ENCODE peak calls at places on chromosomes 5 and 9, in nine cellular contexts. One of them, this sample, is unnamed.

GRCh38 chr9:37056521-37056920 is 22.5 kb upstream of the PAX5 start:
- DNase-seq in mesothelial cell of epicardium: no peak
- DNase-seq in posterior vena cava: no peak
- DNase-seq in WTC11: no peak
- DNase-seq in NCI-H1417: no peak
- DNase-seq in hippocampal formation: no peak
- DNase-seq in heart left ventricle: no peak
- DNase-seq in stimulated activated CD8-positive, alpha-beta memory T cell treated with anti-CD3 and anti-CD28 coated beads, Interleukin-7, amount 100 ng/mL, for 24 hours: no peak
- DNase-seq in EH: no peak
- DNase-seq in this sample: no peak

GRCh38 chr9:6842584-6842947 is 84.8 kb downstream of the KDM4C start:
- DNase-seq in posterior vena cava: no peak
- DNase-seq in WTC11: no peak
- DNase-seq in stimulated activated CD8-positive, alpha-beta memory T cell treated with anti-CD3 and anti-CD28 coated beads, Interleukin-7, amount 100 ng/mL, for 24 hours: no peak
- DNase-seq in hippocampal formation: no peak
- DNase-seq in mesothelial cell of epicardium: no peak
- DNase-seq in heart left ventricle: no peak
- DNase-seq in EH: peak; percentile 71
- DNase-seq in NCI-H1417: no peak
- DNase-seq in this sample: no peak

GRCh38 chr9:131575946-131576853 is 30.9 kb downstream of the PRRT1B start:
- DNase-seq in mesothelial cell of epicardium: no peak
- DNase-seq in posterior vena cava: peak; percentile 74
- DNase-seq in WTC11: no peak
- DNase-seq in heart left ventricle: no peak
- DNase-seq in hippocampal formation: no peak
- DNase-seq in stimulated activated CD8-positive, alpha-beta memory T cell treated with anti-CD3 and anti-CD28 coated beads, Interleukin-7, amount 100 ng/mL, for 24 hours: no peak
- DNase-seq in NCI-H1417: no peak
- DNase-seq in EH: no peak
- DNase-seq in this sample: no peak

GRCh38 chr9:130872511-130872910 is 24.1 kb downstream of the QRFP start:
- DNase-seq in hippocampal formation: no peak
- DNase-seq in WTC11: no peak
- DNase-seq in mesothelial cell of epicardium: no peak
- DNase-seq in NCI-H1417: no peak
- DNase-seq in heart left ventricle: no peak
- DNase-seq in stimulated activated CD8-positive, alpha-beta memory T cell treated with anti-CD3 and anti-CD28 coated beads, Interleukin-7, amount 100 ng/mL, for 24 hours: no peak
- DNase-seq in EH: no peak
- DNase-seq in posterior vena cava: no peak
- DNase-seq in this sample: no peak

GRCh38 chr5:96083361-96083881 is 121.8 kb upstream of the ELL2 start:
- DNase-seq in hippocampal formation: no peak
- DNase-seq in heart left ventricle: no peak
- DNase-seq in WTC11: no peak
- DNase-seq in posterior vena cava: no peak
- DNase-seq in mesothelial cell of epicardium: no peak
- DNase-seq in stimulated activated CD8-positive, alpha-beta memory T cell treated with anti-CD3 and anti-CD28 coated beads, Interleukin-7, amount 100 ng/mL, for 24 hours: no peak
- DNase-seq in NCI-H1417: no peak
- DNase-seq in EH: peak; percentile 40
- DNase-seq in this sample: no peak

GRCh38 chr5:126961702-126962101 is 68.7 kb downstream of the MARCHF3 start:
- DNase-seq in stimulated activated CD8-positive, alpha-beta memory T cell treated with anti-CD3 and anti-CD28 coated beads, Interleukin-7, amount 100 ng/mL, for 24 hours: no peak
- DNase-seq in hippocampal formation: no peak
- DNase-seq in WTC11: no peak
- DNase-seq in posterior vena cava: no peak
- DNase-seq in EH: peak; percentile 43
- DNase-seq in NCI-H1417: no peak
- DNase-seq in mesothelial cell of epicardium: no peak
- DNase-seq in heart left ventricle: no peak
- DNase-seq in this sample: no peak

GRCh38 chr9:98807811-98808195 is 333 bp downstream of the GALNT12 start:
- DNase-seq in EH: no peak
- DNase-seq in mesothelial cell of epicardium: no peak
- DNase-seq in posterior vena cava: no peak
- DNase-seq in NCI-H1417: no peak
- DNase-seq in WTC11: peak; percentile 26
- DNase-seq in hippocampal formation: no peak
- DNase-seq in stimulated activated CD8-positive, alpha-beta memory T cell treated with anti-CD3 and anti-CD28 coated beads, Interleukin-7, amount 100 ng/mL, for 24 hours: no peak
- DNase-seq in heart left ventricle: no peak
- DNase-seq in this sample: peak; percentile 39

GRCh38 chr5:87368601-87369000 is 44.1 kb downstream of the CCNH start:
- DNase-seq in stimulated activated CD8-positive, alpha-beta memory T cell treated with anti-CD3 and anti-CD28 coated beads, Interleukin-7, amount 100 ng/mL, for 24 hours: no peak
- DNase-seq in NCI-H1417: no peak
- DNase-seq in mesothelial cell of epicardium: no peak
- DNase-seq in posterior vena cava: no peak
- DNase-seq in heart left ventricle: no peak
- DNase-seq in WTC11: no peak
- DNase-seq in EH: no peak
- DNase-seq in hippocampal formation: no peak
- DNase-seq in this sample: no peak

GRCh38 chr5:112293587-112293986 is 125.5 kb downstream of the EPB41L4A start:
- DNase-seq in WTC11: no peak
- DNase-seq in posterior vena cava: no peak
- DNase-seq in mesothelial cell of epicardium: no peak
- DNase-seq in NCI-H1417: no peak
- DNase-seq in heart left ventricle: peak; percentile 15
- DNase-seq in stimulated activated CD8-positive, alpha-beta memory T cell treated with anti-CD3 and anti-CD28 coated beads, Interleukin-7, amount 100 ng/mL, for 24 hours: no peak
- DNase-seq in EH: no peak
- DNase-seq in hippocampal formation: no peak
- DNase-seq in this sample: no peak

GRCh38 chr9:95043826-95044225 is 273.7 kb downstream of the FANCC start:
- DNase-seq in mesothelial cell of epicardium: no peak
- DNase-seq in stimulated activated CD8-positive, alpha-beta memory T cell treated with anti-CD3 and anti-CD28 coated beads, Interleukin-7, amount 100 ng/mL, for 24 hours: no peak
- DNase-seq in EH: no peak
- DNase-seq in heart left ventricle: no peak
- DNase-seq in posterior vena cava: no peak
- DNase-seq in hippocampal formation: no peak
- DNase-seq in WTC11: no peak
- DNase-seq in NCI-H1417: no peak
- DNase-seq in this sample: no peak